ENCODE peak calls at places on chromosomes 11 and 22, in nine cellular contexts. F is IMR-90, P is mesendoderm, N is fibroblast of lung, V is endothelial cell of umbilical vein, S is Karpas-422, J is A549, M is GM23338, R is PC-3. I is an unnamed sample.
A peak's percentile ranks its signal among the peaks of the same experiment; 100 is the strongest.

GRCh38 chr22:42990131-42990838 is 24.7 kb downstream of the PACSIN2 start:
- DNase-seq in V (peak; percentile 56), R (peak; percentile 86), F (peak; percentile 89), P (peak; percentile 80), M (peak; percentile 51), J (peak; percentile 73), S (no peak), N (peak; percentile 91), I (no peak)

GRCh38 chr11:32671051-32671450 is 87.4 kb downstream of the EIF3M start:
- DNase-seq in V (no peak), P (no peak), N (no peak), R (no peak), J (no peak), F (no peak), M (no peak), S (no peak), I (no peak)

GRCh38 chr11:1570896-1571759 is 943 bp downstream of the DUSP8 start:
- DNase-seq in V (no peak), N (no peak), F (no peak), S (peak; percentile 53), P (peak; percentile 60), R (no peak), J (no peak), M (peak; percentile 70), I (peak; percentile 30)

GRCh38 chr11:124676386-124676785 is 2.7 kb downstream of the SPA17 start:
- DNase-seq in N (peak; percentile 39), F (peak; percentile 67), M (no peak), R (no peak), J (no peak), S (no peak), P (no peak), V (peak; percentile 83), I (no peak)

GRCh38 chr22:22463855-22464540 is 44.5 kb downstream of the ZNF280B start:
- DNase-seq in S (peak; percentile 90), F (peak; percentile 57), V (peak; percentile 54), R (peak; percentile 79), J (peak; percentile 38), P (peak; percentile 70), N (peak; percentile 40), M (peak; percentile 90), I (peak; percentile 66)

GRCh38 chr22:22110548-22111266 is 128.1 kb upstream of the TOP3B start:
- DNase-seq in R (peak; percentile 73), J (peak; percentile 52), N (peak; percentile 76), V (peak; percentile 23), S (peak; percentile 98), P (peak; percentile 71), M (peak; percentile 74), F (peak; percentile 78), I (peak; percentile 42)

GRCh38 chr11:30107899-30108298 is 91.1 kb upstream of the KCNA4 start:
- DNase-seq in N (peak; percentile 59), M (no peak), V (no peak), J (no peak), R (peak; percentile 39), S (no peak), P (peak; percentile 63), F (peak; percentile 62), I (no peak)

GRCh38 chr11:120642196-120642894 is 130.8 kb downstream of the GRIK4 start:
- DNase-seq in S (no peak), P (no peak), M (no peak), N (no peak), R (no peak), V (no peak), F (no peak), J (no peak), I (no peak)

GRCh38 chr11:32043737-32044515 is 46.9 kb upstream of the RCN1 start:
- DNase-seq in M (no peak), J (no peak), P (no peak), S (no peak), N (peak; percentile 32), V (no peak), F (no peak), R (no peak), I (no peak)

GRCh38 chr11:126113012-126113411 is 50.3 kb upstream of the CDON start:
- DNase-seq in R (no peak), F (no peak), P (no peak), N (no peak), J (no peak), M (no peak), V (no peak), S (no peak), I (no peak)

GRCh38 chr22:48090332-48090672 is 1327.9 kb downstream of the TBC1D22A start:
- DNase-seq in N (no peak), M (no peak), R (no peak), V (no peak), F (no peak), S (no peak), J (no peak), P (no peak), I (no peak)

GRCh38 chr11:73381589-73381988 is 5.4 kb downstream of the RELT start:
- DNase-seq in V (no peak), N (no peak), S (no peak), F (no peak), R (no peak), M (no peak), J (no peak), P (no peak), I (no peak)

GRCh38 chr11:73380897-73381410 is 4.8 kb downstream of the RELT start:
- DNase-seq in R (no peak), F (no peak), J (no peak), P (no peak), S (peak; percentile 43), V (no peak), N (no peak), M (no peak), I (no peak)

GRCh38 chr11:73379189-73379880 is 3.1 kb downstream of the RELT start:
- DNase-seq in J (no peak), P (no peak), F (no peak), M (no peak), R (peak; percentile 35), V (no peak), N (no peak), S (peak; percentile 45), I (no peak)

GRCh38 chr11:73382183-73382582 is 6.0 kb downstream of the RELT start:
- DNase-seq in N (no peak), R (no peak), P (no peak), F (no peak), M (no peak), S (no peak), V (no peak), J (no peak), I (no peak)

GRCh38 chr11:73380321-73380720 is 4.1 kb downstream of the RELT start:
- DNase-seq in N (no peak), J (no peak), M (no peak), P (no peak), F (no peak), V (no peak), R (no peak), S (peak; percentile 54), I (no peak)
- H3K4me3 ChIP-seq in N (no peak overlapping the region), J (no peak overlapping the region), M (no peak overlapping the region), P (no peak overlapping the region), F (no peak overlapping the region), V (no peak overlapping the region), R (no peak overlapping the region), S (peak overlapping the region; percentile 97), I (no peak overlapping the region)

DNA sequence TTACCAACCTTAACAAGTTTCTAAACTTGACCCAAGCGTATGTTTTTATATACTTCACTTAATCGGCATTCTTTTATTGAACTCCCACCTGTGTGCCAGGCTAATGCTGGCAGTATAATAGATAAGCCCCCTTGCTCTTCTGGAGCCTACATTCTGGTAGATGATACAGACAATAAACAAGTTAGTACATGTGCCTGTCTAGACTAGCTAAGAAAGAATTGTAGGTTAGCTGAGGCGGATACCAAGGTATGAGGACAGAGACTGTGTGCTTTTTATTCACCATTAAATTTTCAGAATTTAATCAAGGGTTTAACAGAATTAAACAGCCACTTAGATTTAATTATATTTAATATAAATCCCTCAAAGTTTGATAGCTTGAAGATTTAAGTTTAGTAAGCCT is 45.7 kb downstream of the TTC17 start:
- DNase-seq in S (no peak), F (no peak), P (no peak), R (no peak), J (no peak), V (no peak), M (no peak), N (no peak), I (no peak)
- H3K4me2 ChIP-seq in S (no peak overlapping the region), F (no peak overlapping the region), P (no peak overlapping the region), R (no peak overlapping the region), J (no peak overlapping the region), V (no peak overlapping the region), M (no peak overlapping the region), N (no peak overlapping the region), I (no peak overlapping the region)

GRCh38 chr22:38751422-38752346 is 4.1 kb downstream of the SUN2 start:
- DNase-seq in M (no peak), S (peak; percentile 67), R (no peak), J (no peak), P (no peak), F (no peak), N (peak; percentile 37), V (no peak), I (peak; percentile 39)
- H3K27ac ChIP-seq in M (no peak overlapping the region), S (peak overlapping the region; percentile 26), R (no peak overlapping the region), J (no peak overlapping the region), P (no peak overlapping the region), F (no peak overlapping the region), N (no peak overlapping the region), V (no peak overlapping the region), I (peak overlapping the region; percentile 19)

GRCh38 chr22:33697640-33698039 is 222.6 kb downstream of the LARGE1 start:
- DNase-seq in R (no peak), F (peak; percentile 59), N (peak; percentile 54), M (no peak), V (no peak), S (no peak), P (no peak), J (no peak), I (no peak)

GRCh38 chr22:33699176-33699575 is 221.1 kb downstream of the LARGE1 start:
- DNase-seq in J (no peak), V (no peak), F (no peak), M (no peak), N (no peak), P (no peak), R (no peak), S (no peak), I (no peak)
- H3K4me3 ChIP-seq in J (no peak overlapping the region), V (no peak overlapping the region), F (no peak overlapping the region), M (no peak overlapping the region), N (no peak overlapping the region), P (no peak overlapping the region), R (no peak overlapping the region), S (no peak overlapping the region), I (no peak overlapping the region)

GRCh38 chr11:128608732-128609131 is 21.4 kb upstream of the ETS1 start:
- DNase-seq in F (no peak), S (no peak), N (no peak), R (no peak), J (no peak), V (no peak), M (no peak), P (no peak), I (peak; percentile 50)
- H3K4me2 ChIP-seq in F (no peak overlapping the region), S (no peak overlapping the region), N (no peak overlapping the region), R (no peak overlapping the region), J (no peak overlapping the region), V (no peak overlapping the region), M (no peak overlapping the region), P (no peak overlapping the region), I (peak overlapping the region; percentile 51)